ENCODE peak calls at places on chromosomes 13 and 19, in four cellular contexts. I is retinal pigment epithelial cell, W is AG04450, V is HepG2. M is an unnamed sample.

GRCh38 chr13:40974460-40975407 is 44.4 kb downstream of the ELF1 start:
- DNase-seq in I (no peak), W (no peak), V (peak; percentile 65), M (peak; percentile 50)

GRCh38 chr19:41528106-41528505 is 47.9 kb upstream of the CEACAM21 start:
- DNase-seq in W (no peak), I (no peak), V (no peak), M (no peak)

GRCh38 chr13:58476176-58476575 is 844.6 kb downstream of the PCDH17 start:
- DNase-seq in I (no peak), W (no peak), V (no peak), M (no peak)

GRCh38 chr13:112733112-112733511 is 43.3 kb downstream of the ATP11A start:
- DNase-seq in W (no peak), V (no peak), I (no peak), M (no peak)

GRCh38 chr19:38076337-38076736 is 147.7 kb downstream of the DPF1 start:
- DNase-seq in W (no peak), V (no peak), I (no peak), M (no peak)

GRCh38 chr13:72983085-72983768 is 75.6 kb upstream of the KLF5 start:
- DNase-seq in W (peak; percentile 13), I (no peak), V (peak; percentile 30), M (peak; percentile 25)

GRCh38 chr19:13044160-13044853 is 49.0 kb downstream of the NFIX start:
- DNase-seq in V (no peak), W (no peak), I (no peak), M (no peak)

GRCh38 chr19:27972291-27973040 is 1240.5 kb downstream of the UQCRFS1 start:
- DNase-seq in W (no peak), I (peak; percentile 73), V (no peak), M (peak; percentile 45)

GRCh38 chr19:46860846-46861690 is at the start of gene ARHGAP35:
- DNase-seq in W (no peak), I (no peak), V (no peak), M (no peak)

GRCh38 chr13:111006508-111007031 is 91.7 kb upstream of the ANKRD10 start:
- DNase-seq in V (no peak), W (no peak), I (peak; percentile 76), M (peak; percentile 96)

GRCh38 chr13:102317593-102317992 is 84.3 kb downstream of the FGF14 start:
- DNase-seq in V (no peak), I (no peak), W (no peak), M (no peak)

GRCh38 chr13:98144501-98145350 is 1.8 kb downstream of the FARP1 start:
- DNase-seq in I (no peak), V (peak; percentile 86), W (peak; percentile 43), M (no peak)

GRCh38 chr19:22622901-22623840 is 11.0 kb upstream of the ZNF492 start:
- DNase-seq in I (no peak), V (no peak), W (no peak), M (no peak)

GRCh38 chr19:36771275-36772231 is 1.1 kb downstream of the ZNF850 start:
- DNase-seq in I (peak; percentile 65), W (peak; percentile 58), V (peak; percentile 85), M (peak; percentile 97)

GRCh38 chr19:38650911-38651584 is 3.6 kb downstream of the ACTN4 start:
- DNase-seq in I (no peak), V (no peak), W (no peak), M (no peak)

GRCh38 chr19:1076951-1077350 is 10.0 kb downstream of the ARHGAP45 start:
- DNase-seq in W (no peak), V (no peak), I (no peak), M (no peak)

GRCh38 chr13:86051134-86052103 is 252.2 kb upstream of the SLITRK6 start:
- DNase-seq in V (no peak), W (no peak), I (peak; percentile 51), M (no peak)

GRCh38 chr19:5843295-5843927 is 3.9 kb upstream of the FUT6 start:
- DNase-seq in W (no peak), I (no peak), V (no peak), M (no peak)

GRCh38 chr13:94673841-94674240 is 38.5 kb downstream of the SOX21 start:
- DNase-seq in I (no peak), V (no peak), W (no peak), M (no peak)

GRCh38 chr13:39253774-39254173 is 215.5 kb downstream of the NHLRC3 start:
- DNase-seq in W (peak; percentile 2), I (peak; percentile 72), V (no peak), M (peak; percentile 42)

GRCh38 chr13:36530050-36530789 is 97.9 kb downstream of the CCNA1 start:
- DNase-seq in I (peak; percentile 66), W (no peak), V (no peak), M (peak; percentile 7)

GRCh38 chr19:31438401-31439269 is 89.4 kb upstream of the TSHZ3 start:
- DNase-seq in I (no peak), V (no peak), W (no peak), M (no peak)

DNA sequence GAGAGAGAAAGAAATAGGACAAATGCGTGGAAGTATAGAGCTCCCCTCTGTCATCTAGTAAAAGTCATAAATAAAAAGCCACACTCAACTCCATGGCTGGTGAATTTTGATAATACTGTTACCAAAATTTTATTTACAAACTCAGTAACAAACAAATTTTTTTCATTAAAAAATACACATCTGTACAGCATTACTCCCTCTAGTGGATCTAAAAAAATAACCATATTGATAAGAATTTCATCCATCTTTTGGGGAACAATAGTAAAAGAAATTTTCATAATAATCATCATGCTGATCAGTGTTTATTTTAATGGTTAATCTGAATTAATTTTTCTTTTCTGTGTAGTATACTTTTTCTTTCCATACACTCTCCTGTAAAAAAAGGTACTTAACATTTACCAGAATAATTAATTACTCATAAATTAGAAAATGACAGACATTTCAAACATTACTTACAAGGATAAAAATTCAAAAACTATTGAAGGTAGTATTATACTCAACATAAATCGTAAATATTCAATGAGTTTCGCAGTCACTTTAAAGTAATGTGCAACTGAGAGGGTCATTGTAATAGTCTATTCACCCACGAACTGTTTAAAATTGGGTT is 173.5 kb upstream of the LSM14A start:
- DNase-seq in V (no peak), I (no peak), W (no peak), M (no peak)
- TF ChIP-seq CTCF in V (no peak), I (no peak), W (peak; percentile 46), M (peak; percentile 3)

DNA sequence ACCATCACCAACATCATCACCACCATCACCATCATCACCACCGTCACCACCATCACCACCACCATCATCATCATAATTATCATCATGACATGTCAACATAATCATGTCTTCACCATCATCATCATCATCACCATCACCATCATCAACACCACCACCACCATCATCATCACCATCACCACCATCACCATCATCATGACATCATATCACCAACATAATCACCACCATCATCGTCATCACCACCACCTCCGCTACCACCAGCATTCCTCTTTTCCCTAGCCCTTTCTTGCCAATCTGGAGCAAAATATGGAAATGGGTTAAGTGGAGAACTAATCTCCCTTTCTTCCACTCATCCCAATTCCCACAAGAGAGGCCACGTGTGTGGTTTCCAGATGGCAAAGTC is 1.1 kb upstream of the TTYH1 start:
- DNase-seq in W (no peak), V (no peak), I (no peak), M (no peak)
- H3K4me3 ChIP-seq in W (no peak overlapping the region), V (no peak overlapping the region), I (no peak overlapping the region), M (no peak overlapping the region)

GRCh38 chr13:79405501-79405830 is 589 bp downstream of the RBM26 start:
- DNase-seq in W (no peak), V (no peak), I (no peak), M (no peak)

GRCh38 chr13:79405831-79406596 is at the start of gene RBM26:
- DNase-seq in W (peak; percentile 89), V (peak; percentile 91), I (peak; percentile 82), M (peak; percentile 86)

GRCh38 chr13:79404985-79405384 is 1.1 kb downstream of the RBM26 start:
- DNase-seq in I (no peak), W (no peak), V (no peak), M (no peak)

GRCh38 chr13:79407349-79407979 is 1.4 kb upstream of the RBM26 start:
- DNase-seq in V (no peak), W (no peak), I (no peak), M (no peak)

DNA sequence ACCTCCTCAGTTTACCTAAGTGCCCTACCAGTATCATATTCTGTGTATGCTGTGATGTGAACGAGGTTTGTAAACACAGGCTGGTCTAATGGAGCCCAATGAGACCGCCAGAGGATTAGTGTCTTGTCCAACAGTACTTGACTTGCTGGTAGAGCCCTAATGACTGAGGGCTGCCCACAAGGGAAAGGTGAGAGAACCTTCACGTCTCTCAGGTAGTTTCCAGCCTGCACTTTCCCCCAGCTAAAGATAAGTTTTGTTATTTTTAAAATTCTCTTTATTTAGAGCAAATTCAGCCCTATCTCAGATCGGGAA is 498 bp upstream of the RBM26 start:
- DNase-seq in V (no peak), W (no peak), I (no peak), M (no peak)
- TF ChIP-seq CTCF in V (no peak), W (peak; percentile 12), I (no peak), M (no peak)

GRCh38 chr13:50912851-50913250 is 3.3 kb downstream of the RNASEH2B start:
- DNase-seq in W (no peak), I (no peak), V (no peak), M (no peak)

GRCh38 chr13:50915562-50915961 is 6.0 kb downstream of the RNASEH2B start:
- DNase-seq in V (no peak), W (no peak), I (no peak), M (no peak)

GRCh38 chr13:50911937-50912624 is 2.5 kb downstream of the RNASEH2B start:
- DNase-seq in W (peak; percentile 79), V (peak; percentile 68), I (peak; percentile 48), M (peak; percentile 87)

GRCh38 chr13:50914848-50915247 is 5.3 kb downstream of the RNASEH2B start:
- DNase-seq in I (no peak), V (no peak), W (no peak), M (peak; percentile 43)

DNA sequence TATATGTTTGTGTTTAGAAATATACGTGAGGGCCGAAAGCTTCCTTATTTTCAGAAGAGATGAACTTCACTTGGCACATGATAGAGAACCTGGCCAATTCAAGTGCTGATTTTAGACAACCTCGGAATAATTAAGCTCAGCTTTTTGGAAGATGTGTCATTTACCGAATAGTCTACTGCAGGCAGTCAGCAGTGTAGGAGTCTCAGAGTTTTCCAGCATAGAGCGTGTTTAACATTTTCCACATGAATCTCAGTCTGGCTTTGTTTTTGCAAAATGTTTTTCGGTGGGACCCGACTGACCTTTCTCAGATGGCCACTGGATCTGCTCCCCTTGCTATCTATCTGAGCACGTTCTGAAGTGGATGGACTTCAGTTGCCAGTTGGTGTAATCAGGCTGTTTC is 4.7 kb downstream of the RNASEH2B start:
- DNase-seq in W (no peak), V (no peak), I (no peak), M (no peak)
- H3K4me3 ChIP-seq in W (no peak overlapping the region), V (no peak overlapping the region), I (no peak overlapping the region), M (no peak overlapping the region)

GRCh38 chr13:77810430-77810829 is 108.2 kb downstream of the EDNRB start:
- DNase-seq in W (no peak), I (no peak), V (no peak), M (no peak)
- TF ChIP-seq CTCF in W (peak; percentile 65), I (peak; percentile 56), V (no peak), M (peak; percentile 63)

DNA sequence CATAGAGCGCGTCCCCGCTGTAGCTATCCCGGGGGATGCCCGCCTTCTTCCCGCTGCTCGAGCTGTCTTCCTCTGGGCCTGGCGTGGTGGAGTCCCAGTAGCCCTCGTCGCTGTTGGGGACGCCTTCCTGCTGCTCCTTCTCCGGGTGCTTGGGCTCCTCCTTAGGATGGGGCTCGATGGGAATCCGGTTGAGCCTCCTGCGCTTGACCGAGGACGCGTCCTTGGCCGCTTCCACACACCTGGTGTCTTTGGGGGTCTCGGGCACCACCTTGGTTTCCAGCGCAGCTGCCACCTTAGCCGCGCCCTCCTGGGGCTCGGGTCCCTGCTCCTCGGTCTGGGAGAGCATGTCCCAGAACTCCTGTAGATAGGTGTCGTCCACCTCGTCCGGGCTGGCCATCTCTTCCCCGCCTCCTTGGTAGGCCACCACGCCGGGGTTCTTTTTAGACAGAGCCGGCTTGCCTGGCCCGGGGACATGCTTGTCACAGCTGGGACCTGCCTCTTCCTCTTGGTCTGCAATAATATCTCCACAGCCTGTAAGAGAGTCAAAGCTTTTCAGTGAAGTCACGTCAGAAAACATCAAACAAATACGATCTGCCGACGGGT is 2.0 kb downstream of the AMER2 start:
- DNase-seq in I (no peak), W (no peak), V (no peak), M (no peak)
- H3K4me3 ChIP-seq in I (no peak overlapping the region), W (no peak overlapping the region), V (no peak overlapping the region), M (no peak overlapping the region)